ENCODE peak calls at places on chromosomes 13 and 19, in nine cellular contexts. N is IMR-90; S is tibial nerve; W is ascending aorta; F is colonic mucosa; A is CD8-positive, alpha-beta memory T cell; O is psoas muscle; E is Panc1; C is tibial artery. Y is an unnamed sample. For H3K4me1 and H3K27me3, the result is how much of the 10 kb centered on the place peaks cover.

GRCh38 chr13:98766120-98766519 is 13.6 kb upstream of the SLC15A1 start:
- DNase-seq in N (no peak), S (no peak), W (no peak), F (no peak), A (no peak), O (no peak), E (no peak), C (no peak), Y (no peak)

GRCh38 chr13:64130170-64130569 is 2714.5 kb upstream of the PCDH20 start:
- DNase-seq in N (no peak), S (no peak), W (no peak), F (no peak), A (no peak), O (no peak), E (no peak), C (no peak), Y (no peak)

GRCh38 chr13:23743269-23743668 is 145.9 kb downstream of the MIPEP start:
- DNase-seq in N (no peak), S (no peak), W (no peak), F (no peak), A (no peak), O (no peak), E (no peak), C (no peak), Y (no peak)

GRCh38 chr13:66585669-66586203 is 644.4 kb downstream of the PCDH9 start:
- DNase-seq in N (no peak), S (no peak), W (no peak), F (no peak), A (no peak), O (no peak), E (no peak), C (no peak), Y (peak)

GRCh38 chr13:66322193-66322592 is 907.9 kb downstream of the PCDH9 start:
- DNase-seq in N (no peak), S (no peak), W (no peak), F (no peak), A (no peak), O (no peak), E (no peak), C (no peak), Y (no peak)

GRCh38 chr19:35901854-35902661 is at the start of gene HCST:
- DNase-seq in N (peak), S (no peak), W (no peak), F (no peak), A (peak), O (no peak), E (no peak), C (no peak), Y (no peak)

GRCh38 chr13:27401210-27401609 is 23.2 kb upstream of the GTF3A start:
- DNase-seq in N (no peak), S (no peak), W (no peak), F (peak), A (no peak), O (peak), E (no peak), C (no peak), Y (no peak)

GRCh38 chr13:67045357-67045756 is 184.8 kb downstream of the PCDH9 start:
- DNase-seq in N (no peak), S (no peak), W (no peak), F (no peak), A (no peak), O (no peak), E (no peak), C (no peak), Y (no peak)

GRCh38 chr19:13099073-13099999 is 3.3 kb downstream of the LYL1 start:
- DNase-seq in N (no peak), S (peak), W (peak), F (peak), A (peak), O (peak), E (no peak), C (peak), Y (no peak)

GRCh38 chr13:95191821-95192220 is 109.4 kb downstream of the ABCC4 start:
- DNase-seq in N (peak), S (peak), W (peak), F (peak), A (peak), O (peak), E (peak), C (peak), Y (peak)

GRCh38 chr19:6264077-6264445 is 15.7 kb downstream of the MLLT1 start:
- DNase-seq in N (peak), S (no peak), W (no peak), F (no peak), A (no peak), O (no peak), E (no peak), C (no peak), Y (no peak)

DNA sequence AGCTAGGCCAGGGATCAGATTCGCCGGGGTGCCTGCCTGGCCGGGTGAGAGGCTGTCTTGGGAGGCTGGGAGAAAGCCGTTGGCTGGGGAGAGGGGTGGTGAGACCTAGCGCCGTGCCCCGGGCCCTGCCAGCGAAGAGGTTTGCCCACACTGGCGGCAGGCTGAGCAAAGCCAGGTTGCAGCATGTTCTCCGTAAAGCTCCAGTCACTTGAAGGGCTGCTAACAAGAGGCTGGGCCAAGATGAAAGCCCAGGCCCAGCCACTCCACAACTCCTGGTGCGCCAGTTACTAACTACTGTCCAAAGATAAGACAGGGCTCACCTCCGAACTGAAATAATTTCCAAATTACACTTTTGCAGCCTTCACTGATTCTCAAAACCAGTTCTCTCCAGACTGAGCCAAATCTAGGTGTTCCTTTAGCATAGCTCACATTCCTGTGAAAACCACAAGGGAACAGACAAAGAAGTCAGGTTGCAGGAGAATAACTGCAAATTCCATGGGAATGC is 16.3 kb downstream of the ELAVL1 start:
- DNase-seq in N (no peak), S (no peak), W (no peak), F (no peak), A (no peak), O (no peak), E (no peak), C (no peak), Y (peak)
- H3K4me1 ChIP-seq in N (under half), S (under half), W (under half), F (under half), A (under half), O (under half), E (under half), C (under half), Y (under half)

GRCh38 chr19:38224014-38224862 is at the start of gene DPF1:
- DNase-seq in N (peak), S (no peak), W (no peak), F (no peak), A (no peak), O (peak), E (no peak), C (no peak), Y (peak)
- H3K27me3 ChIP-seq in N (under half), S (half or more), W (under half), F (half or more), A (under half), O (under half), E (under half), C (under half), Y (under half)

DNA sequence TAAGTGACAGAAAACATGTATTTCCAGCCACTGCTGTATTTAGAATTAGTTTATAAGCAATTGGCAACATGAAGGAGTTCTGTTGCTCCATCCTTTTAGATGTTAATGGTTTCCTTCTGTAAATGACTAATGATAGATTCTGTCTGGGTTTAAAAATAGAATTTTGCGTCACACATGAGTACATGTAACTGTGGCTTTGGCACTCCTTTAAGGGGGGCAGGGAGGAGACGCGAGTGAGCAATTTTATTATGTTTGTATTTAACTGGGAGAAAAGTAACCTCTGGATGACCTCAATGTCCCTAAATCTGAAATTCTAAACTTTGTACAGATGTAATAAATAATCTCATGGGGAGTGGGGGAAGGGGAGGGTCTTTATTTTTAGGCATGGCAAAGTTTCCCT is 237.6 kb downstream of the RGCC start:
- DNase-seq in N (peak), S (peak), W (peak), F (peak), A (no peak), O (peak), E (peak), C (peak), Y (peak)
- H3K4me3 ChIP-seq in N (no peak), S (no peak), W (peak), F (no peak), A (no peak), O (peak), E (no peak), C (no peak), Y (no peak)

DNA sequence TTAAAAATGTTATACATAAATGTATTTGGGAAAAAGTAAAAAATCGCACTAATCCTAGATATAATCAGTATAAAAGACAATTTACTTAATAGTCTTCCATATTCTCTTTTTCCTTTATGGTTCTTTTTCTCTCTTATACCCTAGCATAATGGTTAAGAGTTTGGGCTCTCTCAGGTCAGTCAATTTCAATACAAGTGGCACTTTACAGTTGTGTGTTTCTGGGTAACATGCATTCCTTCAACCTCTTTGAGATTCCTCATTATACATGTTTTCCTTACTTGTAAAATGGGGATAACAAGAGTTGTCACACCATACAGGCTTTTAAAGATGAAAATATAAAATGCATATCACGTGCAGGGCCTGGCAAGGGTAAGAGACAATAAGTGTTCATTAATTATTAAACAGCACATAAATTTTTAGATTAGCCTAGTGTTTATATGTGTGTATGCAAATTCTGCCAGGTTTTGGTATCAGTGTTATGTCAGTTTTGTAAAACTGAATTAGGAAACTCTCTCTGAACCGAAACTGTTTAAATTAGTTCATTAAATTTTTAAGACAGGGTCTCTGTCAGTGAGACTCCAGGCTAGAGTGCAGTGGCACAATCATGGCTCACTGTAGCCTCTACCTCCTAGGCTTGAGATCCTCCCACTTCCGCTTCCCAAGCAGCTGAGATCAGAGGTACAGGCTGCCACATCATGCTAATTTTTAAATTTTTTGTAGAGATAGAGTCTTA is 49.8 kb downstream of the ELF1 start:
- DNase-seq in N (no peak), S (no peak), W (no peak), F (no peak), A (no peak), O (no peak), E (no peak), C (no peak), Y (no peak)
- H3K4me1 ChIP-seq in N (under half), S (under half), W (half or more), F (under half), A (half or more), O (under half), E (under half), C (under half), Y (under half)

GRCh38 chr13:38228322-38228721 is 121.3 kb upstream of the UFM1 start:
- DNase-seq in N (no peak), S (no peak), W (no peak), F (no peak), A (no peak), O (no peak), E (no peak), C (no peak), Y (no peak)
- H3K27me3 ChIP-seq in N (under half), S (under half), W (under half), F (under half), A (under half), O (under half), E (under half), C (under half), Y (under half)

GRCh38 chr19:45451850-45452387 is 15.9 kb upstream of the FOSB start:
- DNase-seq in N (no peak), S (no peak), W (no peak), F (no peak), A (no peak), O (no peak), E (no peak), C (no peak), Y (no peak)

GRCh38 chr19:45455707-45456499 is 11.9 kb upstream of the FOSB start:
- DNase-seq in N (peak), S (peak), W (peak), F (peak), A (peak), O (peak), E (peak), C (peak), Y (no peak)

GRCh38 chr19:45457776-45458175 is 10.0 kb upstream of the FOSB start:
- DNase-seq in N (no peak), S (no peak), W (no peak), F (peak), A (no peak), O (no peak), E (no peak), C (no peak), Y (no peak)

GRCh38 chr19:45460807-45461347 is 6.9 kb upstream of the FOSB start:
- DNase-seq in N (no peak), S (no peak), W (no peak), F (no peak), A (no peak), O (no peak), E (no peak), C (no peak), Y (no peak)

DNA sequence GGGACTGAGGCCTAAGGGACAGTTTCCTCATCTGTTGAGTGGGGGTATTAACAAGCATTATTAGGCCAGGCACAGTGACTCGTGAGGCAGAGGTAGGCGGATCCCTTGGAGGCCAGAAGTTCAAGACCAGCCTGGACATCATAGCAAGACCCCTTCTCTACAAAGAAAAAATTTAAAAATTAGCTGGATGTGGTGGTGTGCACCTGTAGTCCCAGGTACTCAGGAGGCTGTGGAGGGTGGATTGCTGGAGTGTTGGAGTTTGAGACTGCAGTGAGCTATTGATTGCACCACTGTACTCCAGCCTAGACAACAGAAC is 11.3 kb upstream of the FOSB start:
- DNase-seq in N (no peak), S (no peak), W (no peak), F (no peak), A (no peak), O (no peak), E (no peak), C (no peak), Y (no peak)
- H3K4me3 ChIP-seq in N (no peak), S (no peak), W (peak), F (no peak), A (no peak), O (no peak), E (peak), C (no peak), Y (no peak)

GRCh38 chr19:53883231-53883661 is 1.2 kb downstream of the PRKCG start:
- DNase-seq in N (no peak), S (no peak), W (no peak), F (no peak), A (no peak), O (no peak), E (no peak), C (no peak), Y (no peak)

GRCh38 chr19:53884256-53884655 is 2.3 kb downstream of the PRKCG start:
- DNase-seq in N (no peak), S (no peak), W (no peak), F (no peak), A (no peak), O (no peak), E (no peak), C (no peak), Y (no peak)

GRCh38 chr19:53885036-53885435 is 3.0 kb downstream of the PRKCG start:
- DNase-seq in N (no peak), S (no peak), W (no peak), F (no peak), A (no peak), O (no peak), E (no peak), C (no peak), Y (no peak)

GRCh38 chr19:53882391-53883050 is 524 bp downstream of the PRKCG start:
- DNase-seq in N (no peak), S (no peak), W (no peak), F (no peak), A (no peak), O (no peak), E (no peak), C (no peak), Y (no peak)

DNA sequence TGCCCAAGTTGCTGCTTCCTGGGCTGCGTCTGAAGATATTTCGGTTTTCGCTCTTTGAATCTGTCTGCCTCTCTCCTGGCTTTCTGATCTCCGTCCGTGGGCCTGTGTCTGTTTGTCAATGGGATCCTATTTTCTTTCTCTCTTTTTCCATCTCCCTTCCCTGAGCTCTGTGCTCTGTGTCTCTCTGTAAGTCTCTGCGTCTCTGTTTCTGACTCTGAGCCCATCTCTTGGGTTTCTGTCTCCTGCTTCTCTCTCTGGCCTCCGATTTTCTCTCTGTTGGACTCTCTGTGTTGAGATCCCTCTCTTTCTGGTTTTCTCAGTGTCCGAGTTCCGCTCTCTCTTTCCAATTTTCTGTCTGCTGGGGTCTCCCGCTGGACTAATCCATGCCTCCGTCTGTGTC is 1.7 kb downstream of the PRKCG start:
- DNase-seq in N (no peak), S (no peak), W (no peak), F (no peak), A (no peak), O (no peak), E (no peak), C (no peak), Y (no peak)
- H3K4me1 ChIP-seq in N (under half), S (under half), W (under half), F (under half), A (under half), O (under half), E (under half), C (under half), Y (under half)

DNA sequence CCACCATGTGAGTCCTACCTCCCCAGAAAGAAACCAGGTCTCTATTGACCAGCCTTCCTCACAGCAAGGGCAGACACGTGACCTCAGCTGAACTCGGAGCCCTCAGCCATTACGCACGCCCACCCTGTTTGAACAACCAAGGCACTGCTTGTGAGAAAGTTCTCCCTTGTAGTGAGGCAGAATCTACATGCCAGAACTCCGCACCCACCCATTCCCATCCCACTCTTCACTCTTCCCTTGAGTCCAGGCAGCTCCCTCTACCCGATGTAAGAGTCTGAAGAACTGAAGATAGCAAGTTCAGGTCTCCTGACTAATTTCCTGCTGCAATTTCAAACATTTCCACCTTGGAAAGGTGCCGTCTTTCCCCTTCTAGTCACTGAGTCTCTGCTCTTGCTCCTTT is 6.4 kb downstream of the NOVA2 start:
- DNase-seq in N (no peak), S (no peak), W (no peak), F (no peak), A (no peak), O (no peak), E (no peak), C (no peak), Y (no peak)
- H3K27me3 ChIP-seq in N (under half), S (half or more), W (under half), F (under half), A (under half), O (under half), E (under half), C (under half), Y (under half)

Y was measured in HAP-1.